ENCODE peak calls at places on chromosomes 3 and 15, in seven cellular contexts. One of them, this sample, is unnamed.

GRCh38 chr3:29022976-29023375 is 257.9 kb upstream of the RBMS3 start:
- DNase-seq in GM10248: no peak
- DNase-seq in stimulated activated CD4-positive, alpha-beta T cell treated with anti-CD3 and anti-CD28 coated beads, Interleukin-4, amount 100 ng/mL, for 24 hours: no peak
- DNase-seq in NCI-H1105 treated with DMSO at 0.1 percent for 48 hours: no peak
- DNase-seq in prostate gland: no peak
- DNase-seq in Calu3: no peak
- DNase-seq in B cell: no peak
- DNase-seq in this sample: peak; percentile 19

GRCh38 chr3:113485161-113485609 is 29.8 kb downstream of the SPICE1 start:
- DNase-seq in prostate gland: no peak
- DNase-seq in GM10248: no peak
- DNase-seq in stimulated activated CD4-positive, alpha-beta T cell treated with anti-CD3 and anti-CD28 coated beads, Interleukin-4, amount 100 ng/mL, for 24 hours: no peak
- DNase-seq in Calu3: no peak
- DNase-seq in NCI-H1105 treated with DMSO at 0.1 percent for 48 hours: no peak
- DNase-seq in B cell: no peak
- DNase-seq in this sample: no peak

GRCh38 chr3:186096295-186096694 is 12.6 kb downstream of the ETV5 start:
- DNase-seq in stimulated activated CD4-positive, alpha-beta T cell treated with anti-CD3 and anti-CD28 coated beads, Interleukin-4, amount 100 ng/mL, for 24 hours: no peak
- DNase-seq in NCI-H1105 treated with DMSO at 0.1 percent for 48 hours: peak; percentile 12
- DNase-seq in GM10248: no peak
- DNase-seq in B cell: no peak
- DNase-seq in Calu3: no peak
- DNase-seq in prostate gland: no peak
- DNase-seq in this sample: no peak

GRCh38 chr3:140395134-140396075 is 282.5 kb upstream of the TRIM42 start:
- DNase-seq in Calu3: no peak
- DNase-seq in stimulated activated CD4-positive, alpha-beta T cell treated with anti-CD3 and anti-CD28 coated beads, Interleukin-4, amount 100 ng/mL, for 24 hours: no peak
- DNase-seq in NCI-H1105 treated with DMSO at 0.1 percent for 48 hours: no peak
- DNase-seq in B cell: no peak
- DNase-seq in GM10248: no peak
- DNase-seq in prostate gland: no peak
- DNase-seq in this sample: no peak

GRCh38 chr3:127573401-127573800 is 17.1 kb downstream of the TPRA1 start:
- DNase-seq in Calu3: no peak
- DNase-seq in NCI-H1105 treated with DMSO at 0.1 percent for 48 hours: no peak
- DNase-seq in prostate gland: no peak
- DNase-seq in B cell: no peak
- DNase-seq in GM10248: no peak
- DNase-seq in stimulated activated CD4-positive, alpha-beta T cell treated with anti-CD3 and anti-CD28 coated beads, Interleukin-4, amount 100 ng/mL, for 24 hours: no peak
- DNase-seq in this sample: no peak

GRCh38 chr3:42755681-42756578 is 17.1 kb downstream of the CCDC13 start:
- DNase-seq in GM10248: no peak
- DNase-seq in B cell: no peak
- DNase-seq in stimulated activated CD4-positive, alpha-beta T cell treated with anti-CD3 and anti-CD28 coated beads, Interleukin-4, amount 100 ng/mL, for 24 hours: no peak
- DNase-seq in NCI-H1105 treated with DMSO at 0.1 percent for 48 hours: no peak
- DNase-seq in Calu3: no peak
- DNase-seq in prostate gland: no peak
- DNase-seq in this sample: peak; percentile 73

GRCh38 chr3:55416381-55416821 is 70.7 kb downstream of the WNT5A start:
- DNase-seq in Calu3: no peak
- DNase-seq in B cell: no peak
- DNase-seq in GM10248: no peak
- DNase-seq in NCI-H1105 treated with DMSO at 0.1 percent for 48 hours: peak; percentile 20
- DNase-seq in stimulated activated CD4-positive, alpha-beta T cell treated with anti-CD3 and anti-CD28 coated beads, Interleukin-4, amount 100 ng/mL, for 24 hours: no peak
- DNase-seq in prostate gland: no peak
- DNase-seq in this sample: peak; percentile 1

GRCh38 chr15:57708047-57708446 is 1.5 kb downstream of the POLR2M start:
- DNase-seq in NCI-H1105 treated with DMSO at 0.1 percent for 48 hours: no peak
- DNase-seq in GM10248: no peak
- DNase-seq in stimulated activated CD4-positive, alpha-beta T cell treated with anti-CD3 and anti-CD28 coated beads, Interleukin-4, amount 100 ng/mL, for 24 hours: no peak
- DNase-seq in Calu3: no peak
- DNase-seq in prostate gland: no peak
- DNase-seq in B cell: no peak
- DNase-seq in this sample: no peak

GRCh38 chr15:91975241-91975978 is 121.9 kb downstream of the SLCO3A1 start:
- DNase-seq in stimulated activated CD4-positive, alpha-beta T cell treated with anti-CD3 and anti-CD28 coated beads, Interleukin-4, amount 100 ng/mL, for 24 hours: no peak
- DNase-seq in B cell: no peak
- DNase-seq in GM10248: no peak
- DNase-seq in NCI-H1105 treated with DMSO at 0.1 percent for 48 hours: no peak
- DNase-seq in Calu3: peak; percentile 23
- DNase-seq in prostate gland: no peak
- DNase-seq in this sample: no peak

GRCh38 chr3:178748874-178749273 is 212.6 kb downstream of the KCNMB2 start:
- DNase-seq in B cell: no peak
- DNase-seq in GM10248: no peak
- DNase-seq in stimulated activated CD4-positive, alpha-beta T cell treated with anti-CD3 and anti-CD28 coated beads, Interleukin-4, amount 100 ng/mL, for 24 hours: no peak
- DNase-seq in Calu3: no peak
- DNase-seq in NCI-H1105 treated with DMSO at 0.1 percent for 48 hours: no peak
- DNase-seq in prostate gland: no peak
- DNase-seq in this sample: no peak